ENCODE peak calls at places on chromosomes 2 and 18, in six cellular contexts. X, Y, B, Q, P and N are unnamed samples.

GRCh38 chr2:138787053-138787666 is 7.0 kb upstream of the NXPH2 start:
- DNase-seq in X (no peak), Y (peak), B (peak), Q (no peak), P (no peak), N (no peak)

GRCh38 chr2:230348792-230349191 is 21.8 kb downstream of the SP140L start:
- DNase-seq in X (no peak), Y (no peak), B (no peak), Q (no peak), P (no peak), N (no peak)

GRCh38 chr18:11308499-11308898 is 159.1 kb upstream of the PIEZO2 start:
- DNase-seq in X (no peak), Y (no peak), B (peak), Q (no peak), P (no peak), N (no peak)

GRCh38 chr18:51401912-51402311 is 204.4 kb upstream of the MEX3C start:
- DNase-seq in X (no peak), Y (no peak), B (no peak), Q (no peak), P (no peak), N (no peak)

GRCh38 chr2:178514664-178515063 is 34.4 kb downstream of the PLEKHA3 start:
- DNase-seq in X (no peak), Y (no peak), B (no peak), Q (no peak), P (no peak), N (no peak)

GRCh38 chr2:60094450-60094929 is 459.0 kb downstream of the BCL11A start:
- DNase-seq in X (no peak), Y (no peak), B (no peak), Q (no peak), P (no peak), N (no peak)

GRCh38 chr2:104853926-104854506 is at the start of gene POU3F3:
- DNase-seq in X (peak), Y (peak), B (peak), Q (no peak), P (no peak), N (peak)

GRCh38 chr2:227822416-227823003 is 8.9 kb downstream of the CCL20 start:
- DNase-seq in X (no peak), Y (no peak), B (peak), Q (no peak), P (no peak), N (no peak)

GRCh38 chr2:233556756-233557736 is 9.5 kb downstream of the USP40 start:
- DNase-seq in X (no peak), Y (no peak), B (peak), Q (no peak), P (no peak), N (no peak)

GRCh38 chr18:58005036-58005435 is 39.0 kb upstream of the NEDD4L start:
- DNase-seq in X (no peak), Y (no peak), B (no peak), Q (no peak), P (no peak), N (no peak)

GRCh38 chr2:11013196-11013595 is 101.5 kb downstream of the KCNF1 start:
- DNase-seq in X (no peak), Y (no peak), B (no peak), Q (no peak), P (no peak), N (no peak)

GRCh38 chr2:77521931-77522470 is at the start of gene LRRTM4:
- DNase-seq in X (peak), Y (peak), B (no peak), Q (no peak), P (no peak), N (no peak)

GRCh38 chr2:197890160-197890559 is 85.8 kb downstream of the PLCL1 start:
- DNase-seq in X (no peak), Y (no peak), B (peak), Q (no peak), P (no peak), N (no peak)

GRCh38 chr2:240895656-240896388 is at the start of gene MAB21L4:
- DNase-seq in X (no peak), Y (no peak), B (no peak), Q (no peak), P (no peak), N (no peak)